ENCODE peak calls at places on chromosomes 3 and 15, in ten cellular contexts. I, S, C, N, R, H, E, L, U and K are unnamed samples.

GRCh38 chr3:49625971-49626640 is 48.0 kb upstream of the APEH start:
- DNase-seq in I (no peak), S (no peak), C (peak; percentile 43), N (no peak), R (no peak), H (no peak), E (no peak), L (no peak), U (no peak), K (no peak)

GRCh38 chr3:101950510-101950909 is 101.2 kb downstream of the NFKBIZ start:
- DNase-seq in I (no peak), S (no peak), C (peak; percentile 92), N (no peak), R (peak; percentile 75), H (peak; percentile 88), E (peak; percentile 74), L (peak; percentile 94), U (no peak), K (no peak)

GRCh38 chr15:69570997-69571396 is 118.4 kb downstream of the RPLP1 start:
- DNase-seq in I (no peak), S (no peak), C (no peak), N (no peak), R (no peak), H (no peak), E (no peak), L (no peak), U (no peak), K (no peak)

GRCh38 chr15:101240364-101240763 is 11.5 kb downstream of the CHSY1 start:
- DNase-seq in I (no peak), S (no peak), C (peak; percentile 52), N (no peak), R (peak; percentile 32), H (no peak), E (peak; percentile 74), L (no peak), U (no peak), K (no peak)

GRCh38 chr3:43768594-43768993 is 77.9 kb downstream of the ABHD5 start:
- DNase-seq in I (no peak), S (no peak), C (peak; percentile 82), N (no peak), R (peak; percentile 94), H (no peak), E (peak; percentile 84), L (no peak), U (no peak), K (no peak)

GRCh38 chr15:39854161-39854560 is 65.9 kb downstream of the GPR176 start:
- DNase-seq in I (no peak), S (no peak), C (peak; percentile 50), N (no peak), R (peak; percentile 50), H (peak; percentile 45), E (peak; percentile 77), L (no peak), U (no peak), K (no peak)

GRCh38 chr3:100093826-100094225 is 20.5 kb downstream of the FILIP1L start:
- DNase-seq in I (no peak), S (no peak), C (peak; percentile 53), N (no peak), R (peak; percentile 58), H (no peak), E (no peak), L (no peak), U (no peak), K (no peak)

GRCh38 chr15:73268457-73268856 is 100.3 kb downstream of the HCN4 start:
- DNase-seq in I (no peak), S (no peak), C (no peak), N (no peak), R (no peak), H (no peak), E (no peak), L (no peak), U (no peak), K (no peak)

DNA sequence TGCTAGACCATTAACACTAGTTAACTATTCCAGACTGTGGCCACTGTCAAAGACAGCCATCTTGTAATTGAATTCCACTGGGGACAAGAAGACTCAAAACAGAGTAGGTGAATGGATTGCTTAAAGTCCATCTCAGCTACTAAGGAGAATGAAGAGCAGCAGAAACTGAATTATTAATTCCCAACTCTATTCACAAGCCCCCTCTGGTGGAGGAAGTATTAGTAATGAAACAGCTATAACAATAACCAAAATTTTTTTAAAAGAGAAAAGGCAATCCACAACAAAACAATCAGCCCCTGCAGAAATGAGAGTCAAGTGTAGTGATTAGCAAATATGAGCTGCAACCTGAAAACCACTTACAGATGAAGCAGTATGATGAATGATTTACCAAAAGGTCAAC is 302.8 kb downstream of the FHIT start:
- DNase-seq in I (no peak), S (no peak), C (peak; percentile 34), N (no peak), R (peak; percentile 16), H (peak; percentile 45), E (peak; percentile 19), L (no peak), U (no peak), K (no peak)
- TF ChIP-seq CTCF in I (peak; percentile 40), S (peak; percentile 53), C (peak; percentile 59), N (peak; percentile 30), R (peak; percentile 35), H (peak; percentile 74), E (no peak), L (no peak), U (peak; percentile 50), K (peak; percentile 33)

DNA sequence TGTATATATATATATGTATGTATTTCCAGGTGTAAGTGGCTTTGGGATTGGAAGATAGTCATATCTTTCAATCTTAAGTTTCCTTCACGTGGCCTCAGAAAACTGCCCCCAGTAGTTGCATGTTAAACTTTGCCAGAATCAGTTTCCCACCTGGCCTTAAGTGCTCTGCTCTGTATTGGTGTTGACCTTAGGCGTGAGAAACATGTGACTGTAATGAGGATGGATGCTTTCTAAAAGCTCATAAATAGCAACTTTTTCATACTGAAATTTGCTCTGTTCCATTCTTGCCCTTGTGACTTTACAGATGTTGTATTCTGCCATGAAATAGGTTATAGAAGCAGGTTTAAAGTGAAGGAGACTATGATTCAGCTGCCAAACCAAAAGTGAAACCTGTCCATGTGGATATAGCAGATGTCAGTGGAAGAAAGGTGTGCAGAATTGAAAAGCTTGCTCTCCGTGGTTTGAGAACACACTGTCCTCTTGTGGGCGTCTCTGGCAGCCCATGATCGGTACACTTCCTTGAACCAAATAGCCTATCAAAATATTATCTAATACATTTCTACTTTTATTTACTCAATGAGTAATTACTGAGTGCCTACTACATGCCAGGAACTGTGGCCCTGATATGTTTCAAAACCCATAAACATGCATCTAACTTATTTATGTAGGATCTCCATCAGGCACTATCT is 15.8 kb downstream of the SCG5 start:
- DNase-seq in I (no peak), S (no peak), C (no peak), N (no peak), R (peak; percentile 43), H (no peak), E (no peak), L (no peak), U (no peak), K (no peak)
- TF ChIP-seq CTCF in I (peak; percentile 25), S (no peak), C (no peak), N (peak; percentile 15), R (no peak), H (peak; percentile 42), E (peak; percentile 21), L (no peak), U (no peak), K (no peak)

GRCh38 chr3:10420745-10421475 is 84.5 kb downstream of the ATP2B2 start:
- DNase-seq in I (no peak), S (no peak), C (no peak), N (no peak), R (no peak), H (no peak), E (no peak), L (no peak), U (no peak), K (no peak)

GRCh38 chr3:10416730-10417300 is 88.6 kb downstream of the ATP2B2 start:
- DNase-seq in I (no peak), S (no peak), C (no peak), N (no peak), R (no peak), H (no peak), E (no peak), L (no peak), U (no peak), K (peak; percentile 56)

GRCh38 chr3:10421996-10422395 is 83.4 kb downstream of the ATP2B2 start:
- DNase-seq in I (no peak), S (no peak), C (no peak), N (no peak), R (no peak), H (no peak), E (no peak), L (no peak), U (no peak), K (no peak)

GRCh38 chr3:10419637-10420232 is 85.7 kb downstream of the ATP2B2 start:
- DNase-seq in I (peak; percentile 37), S (no peak), C (no peak), N (peak; percentile 17), R (no peak), H (peak; percentile 25), E (no peak), L (no peak), U (no peak), K (no peak)

DNA sequence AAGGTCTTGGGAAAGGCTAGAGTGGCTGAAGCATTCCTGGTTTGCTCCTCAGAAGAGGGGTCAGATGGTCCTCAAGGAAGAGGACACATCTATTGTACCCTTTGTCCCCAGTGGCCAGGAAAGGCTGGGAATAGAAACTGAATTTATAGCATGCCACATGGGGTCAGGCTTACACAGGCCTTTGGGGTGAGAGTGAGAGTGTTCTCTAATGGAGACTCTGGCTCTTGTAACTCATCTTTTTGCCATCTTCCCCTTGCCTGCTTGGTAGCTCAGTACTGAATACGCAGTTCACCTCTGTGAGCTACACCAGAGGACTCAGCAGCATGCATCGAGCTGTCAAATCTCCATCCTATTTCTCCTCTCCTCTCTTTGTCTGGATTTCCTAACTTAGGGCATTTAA is 87.5 kb downstream of the ATP2B2 start:
- DNase-seq in I (peak; percentile 31), S (no peak), C (peak; percentile 8), N (no peak), R (peak; percentile 35), H (peak; percentile 28), E (peak; percentile 10), L (no peak), U (no peak), K (no peak)
- TF ChIP-seq CTCF in I (peak; percentile 54), S (peak; percentile 27), C (peak; percentile 44), N (peak; percentile 41), R (peak; percentile 15), H (peak; percentile 57), E (peak; percentile 8), L (peak; percentile 34), U (peak; percentile 37), K (no peak)

GRCh38 chr3:153830552-153830951 is 290.6 kb upstream of the ARHGEF26 start:
- DNase-seq in I (no peak), S (no peak), C (no peak), N (no peak), R (no peak), H (no peak), E (peak; percentile 2), L (no peak), U (no peak), K (no peak)

GRCh38 chr3:153840487-153840886 is 280.7 kb upstream of the ARHGEF26 start:
- DNase-seq in I (no peak), S (no peak), C (no peak), N (no peak), R (no peak), H (no peak), E (no peak), L (no peak), U (no peak), K (no peak)

GRCh38 chr3:153829596-153830170 is 291.5 kb upstream of the ARHGEF26 start:
- DNase-seq in I (no peak), S (no peak), C (no peak), N (no peak), R (peak; percentile 2), H (no peak), E (peak; percentile 39), L (no peak), U (no peak), K (no peak)

GRCh38 chr3:153835540-153835939 is 285.6 kb upstream of the ARHGEF26 start:
- DNase-seq in I (no peak), S (no peak), C (no peak), N (no peak), R (no peak), H (no peak), E (no peak), L (no peak), U (no peak), K (no peak)
- TF ChIP-seq CTCF in I (peak; percentile 44), S (no peak), C (no peak), N (peak; percentile 14), R (no peak), H (no peak), E (no peak), L (no peak), U (no peak), K (no peak)